ENCODE peak calls at places on chromosomes 13 and 19, in six cellular contexts. B is CD8-positive, alpha-beta T cell; R is EL; A is H7; C is NAMALWA; Z is PC-3. U is an unnamed sample.

GRCh38 chr13:61414686-61415664 is 674 bp downstream of the PCDH20 start:
- DNase-seq in B (no peak), R (no peak), A (peak; percentile 79), C (no peak), Z (peak; percentile 73), U (peak; percentile 0)

GRCh38 chr19:17735410-17735809 is 15.9 kb upstream of the FCHO1 start:
- DNase-seq in B (no peak), R (no peak), A (peak; percentile 31), C (no peak), Z (no peak), U (no peak)

GRCh38 chr13:28494861-28495585 is at the start of gene FLT1:
- DNase-seq in B (peak; percentile 37), R (peak; percentile 82), A (peak; percentile 92), C (no peak), Z (no peak), U (peak; percentile 28)

GRCh38 chr13:106498571-106498970 is 36.9 kb downstream of the EFNB2 start:
- DNase-seq in B (no peak), R (no peak), A (no peak), C (no peak), Z (no peak), U (no peak)

GRCh38 chr13:27425151-27425917 is 915 bp downstream of the GTF3A start:
- DNase-seq in B (peak; percentile 32), R (peak; percentile 32), A (no peak), C (peak; percentile 54), Z (peak; percentile 4), U (peak; percentile 62)

GRCh38 chr19:8640402-8641004 is 10.1 kb downstream of the NFILZ start:
- DNase-seq in B (no peak), R (no peak), A (no peak), C (no peak), Z (no peak), U (no peak)

GRCh38 chr13:74134777-74135305 is 637 bp upstream of the KLF12 start:
- DNase-seq in B (peak; percentile 81), R (peak; percentile 68), A (peak; percentile 76), C (no peak), Z (peak; percentile 51), U (peak; percentile 63)

GRCh38 chr19:55485439-55486011 is 537 bp downstream of the NAT14 start:
- DNase-seq in B (no peak), R (no peak), A (no peak), C (peak; percentile 64), Z (no peak), U (no peak)